ENCODE peak calls at places on chromosomes 11 and 22, in ten cellular contexts. C, Y, U, G, K, W, Q, L, F and X are unnamed samples.
A peak's percentile ranks its signal among the peaks of the same experiment; 100 is the strongest.

GRCh38 chr11:101860694-101861371 is 54.0 kb upstream of the CEP126 start:
- DNase-seq in C (peak; percentile 25), Y (peak; percentile 20), U (peak; percentile 2), G (no peak), K (no peak), W (peak; percentile 79), Q (peak; percentile 49), L (no peak), F (peak; percentile 3), X (no peak)

GRCh38 chr11:119702261-119702591 is 26.8 kb downstream of the NECTIN1 start:
- DNase-seq in C (no peak), Y (no peak), U (no peak), G (no peak), K (no peak), W (no peak), Q (no peak), L (no peak), F (no peak), X (no peak)

GRCh38 chr11:78228467-78228866 is 39.7 kb downstream of the USP35 start:
- DNase-seq in C (peak; percentile 80), Y (no peak), U (no peak), G (no peak), K (peak; percentile 20), W (peak; percentile 36), Q (no peak), L (peak; percentile 52), F (no peak), X (no peak)

GRCh38 chr11:94700631-94701030 is 67.5 kb upstream of the AMOTL1 start:
- DNase-seq in C (no peak), Y (no peak), U (no peak), G (no peak), K (no peak), W (no peak), Q (no peak), L (no peak), F (no peak), X (no peak)

GRCh38 chr11:47060807-47061206 is 115.9 kb downstream of the ARFGAP2 start:
- DNase-seq in C (no peak), Y (no peak), U (no peak), G (no peak), K (no peak), W (no peak), Q (no peak), L (no peak), F (no peak), X (no peak)

GRCh38 chr11:75033916-75034315 is 45.2 kb downstream of the NEU3 start:
- DNase-seq in C (no peak), Y (no peak), U (no peak), G (no peak), K (no peak), W (no peak), Q (no peak), L (no peak), F (no peak), X (no peak)

GRCh38 chr22:47994899-47995573 is 1232.6 kb downstream of the TBC1D22A start:
- DNase-seq in C (no peak), Y (no peak), U (no peak), G (no peak), K (peak; percentile 25), W (no peak), Q (no peak), L (no peak), F (no peak), X (no peak)

GRCh38 chr11:120061761-120062560 is 76.0 kb downstream of the TRIM29 start:
- DNase-seq in C (no peak), Y (no peak), U (no peak), G (no peak), K (no peak), W (no peak), Q (no peak), L (no peak), F (no peak), X (no peak)

GRCh38 chr11:68454767-68455166 is 5.8 kb upstream of the PPP6R3 start:
- DNase-seq in C (peak; percentile 41), Y (no peak), U (no peak), G (no peak), K (no peak), W (no peak), Q (no peak), L (no peak), F (no peak), X (no peak)

GRCh38 chr22:19859861-19860510 is 5.3 kb upstream of the GNB1L start:
- DNase-seq in C (no peak), Y (no peak), U (no peak), G (no peak), K (no peak), W (no peak), Q (no peak), L (no peak), F (no peak), X (no peak)

GRCh38 chr11:1039481-1040427 is 3.2 kb upstream of the MUC6 start:
- DNase-seq in C (no peak), Y (no peak), U (no peak), G (no peak), K (no peak), W (no peak), Q (no peak), L (no peak), F (no peak), X (no peak)

GRCh38 chr11:27471588-27472397 is 797 bp downstream of the LGR4 start:
- DNase-seq in C (peak; percentile 38), Y (no peak), U (peak; percentile 1), G (no peak), K (no peak), W (no peak), Q (no peak), L (peak; percentile 27), F (no peak), X (peak; percentile 13)

GRCh38 chr22:43244385-43244784 is 57.5 kb upstream of the TTLL12 start:
- DNase-seq in C (no peak), Y (no peak), U (no peak), G (no peak), K (no peak), W (no peak), Q (no peak), L (no peak), F (no peak), X (no peak)

GRCh38 chr11:59427068-59427382 is 812 bp upstream of the OR5A2 start:
- DNase-seq in C (no peak), Y (no peak), U (no peak), G (no peak), K (no peak), W (no peak), Q (no peak), L (no peak), F (no peak), X (no peak)

GRCh38 chr22:17548756-17549035 is 14.6 kb upstream of the SLC25A18 start:
- DNase-seq in C (no peak), Y (no peak), U (no peak), G (no peak), K (no peak), W (no peak), Q (no peak), L (no peak), F (no peak), X (no peak)

GRCh38 chr11:69949327-69949726 is 128.8 kb upstream of the ANO1 start:
- DNase-seq in C (no peak), Y (no peak), U (no peak), G (no peak), K (no peak), W (no peak), Q (no peak), L (no peak), F (no peak), X (no peak)

GRCh38 chr11:113475160-113475761 is at the start of gene DRD2:
- DNase-seq in C (peak; percentile 20), Y (no peak), U (no peak), G (no peak), K (no peak), W (no peak), Q (no peak), L (no peak), F (no peak), X (no peak)

GRCh38 chr11:63165710-63166310 is 21.8 kb upstream of the SLC22A24 start:
- DNase-seq in C (no peak), Y (no peak), U (no peak), G (no peak), K (no peak), W (no peak), Q (no peak), L (no peak), F (no peak), X (no peak)

GRCh38 chr22:36873614-36874308 is 13.0 kb downstream of the NCF4 start:
- DNase-seq in C (peak; percentile 9), Y (no peak), U (no peak), G (no peak), K (no peak), W (no peak), Q (peak; percentile 22), L (peak; percentile 62), F (no peak), X (no peak)

GRCh38 chr11:134358165-134358852 is 26.5 kb downstream of the GLB1L2 start:
- DNase-seq in C (no peak), Y (no peak), U (no peak), G (no peak), K (no peak), W (no peak), Q (no peak), L (no peak), F (no peak), X (no peak)

GRCh38 chr22:19970479-19971275 is 29.1 kb upstream of the TXNRD2 start:
- DNase-seq in C (peak; percentile 13), Y (peak; percentile 81), U (peak; percentile 62), G (no peak), K (no peak), W (no peak), Q (no peak), L (peak; percentile 96), F (peak; percentile 81), X (peak; percentile 81)

GRCh38 chr11:122981388-122982264 is at the start of gene BSX:
- DNase-seq in C (no peak), Y (peak; percentile 43), U (peak; percentile 9), G (no peak), K (no peak), W (no peak), Q (no peak), L (peak; percentile 33), F (peak; percentile 10), X (peak; percentile 57)